ENCODE peak calls at places on chromosomes 16 and 17, in five cellular contexts. U is left lung, G is GM23248, J is caudate nucleus, H is suprapubic skin. N is an unnamed sample.
A peak's percentile ranks its signal among the peaks of the same experiment; 100 is the strongest.

GRCh38 chr17:15371731-15372130 is 30.3 kb upstream of the TEKT3 start:
- DNase-seq in U (no peak), G (no peak), J (no peak), H (no peak), N (no peak)

GRCh38 chr16:28549301-28549899 is 4.3 kb upstream of the SGF29 start:
- DNase-seq in U (no peak), G (peak; percentile 68), J (no peak), H (no peak), N (no peak)

GRCh38 chr17:61587807-61588660 is 3.0 kb downstream of the NACA2 start:
- DNase-seq in U (no peak), G (no peak), J (no peak), H (no peak), N (no peak)

GRCh38 chr16:52548261-52549010 is 1.5 kb upstream of the TOX3 start:
- DNase-seq in U (no peak), G (no peak), J (no peak), H (no peak), N (no peak)

GRCh38 chr17:61294777-61295176 is 104.9 kb upstream of the TBX2 start:
- DNase-seq in U (no peak), G (peak; percentile 87), J (no peak), H (no peak), N (peak; percentile 22)

GRCh38 chr17:34110315-34110714 is 144.8 kb upstream of the CCL2 start:
- DNase-seq in U (no peak), G (no peak), J (no peak), H (no peak), N (no peak)

GRCh38 chr17:77445030-77445907 is 304.5 kb downstream of the SEC14L1 start:
- DNase-seq in U (peak; percentile 83), G (peak; percentile 80), J (no peak), H (no peak), N (no peak)

GRCh38 chr16:57804111-57804837 is 2.0 kb upstream of the KIFC3 start:
- DNase-seq in U (no peak), G (peak; percentile 31), J (no peak), H (no peak), N (no peak)

GRCh38 chr17:29136998-29137730 is 43.0 kb downstream of the MYO18A start:
- DNase-seq in U (no peak), G (peak; percentile 91), J (no peak), H (no peak), N (no peak)

GRCh38 chr16:83913234-83913633 is 14.3 kb downstream of the MLYCD start:
- DNase-seq in U (peak; percentile 55), G (no peak), J (no peak), H (no peak), N (no peak)

GRCh38 chr16:19644877-19645276 is 73.2 kb downstream of the KNOP1 start:
- DNase-seq in U (no peak), G (no peak), J (no peak), H (no peak), N (no peak)

GRCh38 chr16:80689487-80689886 is 114.9 kb downstream of the CDYL2 start:
- DNase-seq in U (no peak), G (no peak), J (no peak), H (no peak), N (no peak)

GRCh38 chr17:78185981-78186688 is 717 bp downstream of the TK1 start:
- DNase-seq in U (peak; percentile 85), G (peak; percentile 54), J (no peak), H (no peak), N (no peak)

GRCh38 chr17:28715217-28715616 is 2.5 kb downstream of the RAB34 start:
- DNase-seq in U (no peak), G (no peak), J (no peak), H (no peak), N (no peak)

DNA sequence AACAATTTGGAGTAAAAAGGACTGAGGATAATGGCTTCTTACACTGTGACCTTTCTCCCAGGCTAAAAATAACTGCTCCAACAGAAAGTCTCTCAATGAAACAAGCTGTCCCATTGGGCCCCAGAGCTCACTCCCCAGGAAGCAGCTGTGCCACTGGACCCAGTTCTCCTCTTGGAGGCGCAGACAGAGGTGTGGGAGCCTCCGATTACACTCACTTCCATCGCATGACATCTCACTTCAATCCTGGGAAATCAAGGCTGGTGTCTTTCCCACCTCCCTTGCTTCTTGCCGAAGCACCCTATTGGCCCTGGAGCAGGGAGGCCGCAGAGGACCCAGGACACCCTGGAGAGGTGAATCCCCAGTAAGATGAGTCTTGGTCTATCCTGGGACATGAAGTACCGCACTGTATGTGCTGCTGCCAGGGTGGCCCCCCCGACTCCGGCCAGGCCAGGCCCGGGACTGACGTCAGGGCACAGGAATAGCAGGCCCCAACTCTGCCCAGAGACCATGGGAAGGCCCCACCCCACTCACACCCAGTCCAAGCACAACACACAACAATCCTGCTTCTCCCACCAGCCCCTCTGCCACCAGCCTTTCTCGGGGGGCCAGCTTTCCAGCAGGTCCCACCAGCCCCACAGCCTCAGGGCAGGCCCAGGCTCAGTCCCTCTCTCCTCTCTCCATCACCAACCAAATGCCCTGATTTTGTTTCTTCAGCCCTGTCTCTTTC is 29.5 kb downstream of the SRL start:
- DNase-seq in U (no peak), G (no peak), J (no peak), H (no peak), N (no peak)
- H3K27ac ChIP-seq in U (no peak overlapping the region), G (peak overlapping the region; percentile 18), J (no peak overlapping the region), H (no peak overlapping the region), N (peak overlapping the region; percentile 94)

GRCh38 chr17:59221159-59221847 is 992 bp downstream of the GDPD1 start:
- DNase-seq in U (peak; percentile 74), G (peak; percentile 15), J (no peak), H (no peak), N (no peak)

GRCh38 chr17:59219992-59220327 is 351 bp upstream of the GDPD1 start:
- DNase-seq in U (no peak), G (no peak), J (no peak), H (no peak), N (no peak)

GRCh38 chr17:59223813-59224212 is 3.5 kb downstream of the GDPD1 start:
- DNase-seq in U (no peak), G (no peak), J (no peak), H (no peak), N (no peak)

GRCh38 chr17:59219370-59219769 is 941 bp upstream of the GDPD1 start:
- DNase-seq in U (no peak), G (no peak), J (no peak), H (no peak), N (no peak)

DNA sequence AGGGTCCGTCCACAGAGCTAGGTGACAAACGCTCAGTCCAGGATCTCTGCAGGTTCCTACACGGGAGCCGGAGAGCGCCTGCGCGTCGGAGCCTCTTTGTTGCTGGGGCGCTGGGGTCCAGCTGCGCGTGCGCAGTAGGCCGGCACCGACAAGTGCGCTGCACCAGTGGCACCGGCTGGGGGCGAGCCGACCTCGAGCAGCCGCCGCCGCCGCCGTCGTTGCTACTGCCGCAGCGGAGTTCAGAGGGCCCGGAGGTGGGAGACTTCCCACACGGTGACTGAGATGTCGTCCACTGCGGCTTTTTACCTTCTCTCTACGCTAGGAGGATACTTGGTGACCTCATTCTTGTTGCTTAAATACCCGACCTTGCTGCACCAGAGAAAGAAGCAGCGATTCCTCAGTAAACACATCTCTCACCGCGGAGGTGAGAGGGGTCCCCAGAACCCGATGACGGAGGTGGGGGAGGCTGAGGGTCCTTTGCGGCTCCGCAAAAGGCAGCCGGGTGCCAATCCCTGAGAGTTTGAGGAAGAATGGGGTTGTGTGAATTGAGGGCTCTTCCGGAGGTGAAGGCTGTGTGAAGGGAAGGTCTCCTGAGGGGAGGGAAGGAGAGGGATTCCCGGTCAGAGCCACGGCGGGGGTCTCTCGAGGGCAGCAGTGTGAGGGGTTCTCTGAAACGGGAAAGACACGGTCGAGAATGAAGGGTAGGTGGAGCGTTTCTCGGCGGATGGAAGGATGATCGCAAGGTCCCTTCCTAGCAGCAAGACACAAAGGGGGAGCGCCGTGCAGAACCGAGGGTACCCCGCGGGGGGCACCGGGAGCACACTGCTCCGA is at the start of gene GDPD1:
- DNase-seq in U (peak; percentile 100), G (peak; percentile 97), J (peak; percentile 89), H (peak; percentile 96), N (peak; percentile 50)
- H3K27ac ChIP-seq in U (peak within 1 kb of the TSS; percentile 62), G (no peak within 1 kb of the TSS), J (peak within 1 kb of the TSS; percentile 91), H (peak within 1 kb of the TSS; percentile 61), N (peak within 1 kb of the TSS; percentile 13)

DNA sequence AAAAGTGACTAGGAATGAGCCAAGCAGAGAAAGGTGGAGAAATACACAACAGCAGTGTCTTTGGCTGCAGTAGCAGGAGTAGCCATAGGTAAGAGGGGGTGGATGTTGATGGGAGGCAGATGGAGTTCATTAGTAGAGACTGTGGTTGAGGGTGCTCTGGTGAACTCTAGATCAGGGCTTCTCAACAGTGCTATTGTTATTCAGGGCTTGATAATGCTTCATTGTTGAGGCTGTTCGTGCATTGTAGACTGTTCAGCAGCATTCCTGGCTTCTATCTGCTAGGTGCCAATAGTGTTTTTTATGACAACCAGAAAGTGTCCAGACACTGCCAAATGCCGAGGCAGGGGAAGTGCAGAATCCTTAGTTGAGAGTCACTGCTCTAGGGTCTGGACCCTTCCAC is 3.6 kb downstream of the ALKBH5 start:
- DNase-seq in U (peak; percentile 0), G (peak; percentile 44), J (no peak), H (no peak), N (no peak)
- H3K27ac ChIP-seq in U (peak overlapping the region; percentile 99), G (peak overlapping the region; percentile 97), J (peak overlapping the region; percentile 81), H (peak overlapping the region; percentile 97), N (peak overlapping the region; percentile 97)

GRCh38 chr17:38609280-38610031 is 3.7 kb upstream of the SRCIN1 start:
- DNase-seq in U (peak; percentile 11), G (no peak), J (no peak), H (no peak), N (no peak)

GRCh38 chr17:38611872-38612376 is 6.2 kb upstream of the SRCIN1 start:
- DNase-seq in U (no peak), G (no peak), J (no peak), H (no peak), N (no peak)

GRCh38 chr17:38613525-38613980 is 7.8 kb upstream of the SRCIN1 start:
- DNase-seq in U (no peak), G (no peak), J (no peak), H (no peak), N (no peak)

GRCh38 chr17:38608648-38609047 is 2.9 kb upstream of the SRCIN1 start:
- DNase-seq in U (peak; percentile 74), G (no peak), J (no peak), H (no peak), N (no peak)

GRCh38 chr17:38611070-38611786 is 5.5 kb upstream of the SRCIN1 start:
- DNase-seq in U (peak; percentile 3), G (no peak), J (no peak), H (no peak), N (no peak)
- H3K27ac ChIP-seq in U (no peak overlapping the region), G (no peak overlapping the region), J (no peak overlapping the region), H (no peak overlapping the region), N (no peak overlapping the region)

DNA sequence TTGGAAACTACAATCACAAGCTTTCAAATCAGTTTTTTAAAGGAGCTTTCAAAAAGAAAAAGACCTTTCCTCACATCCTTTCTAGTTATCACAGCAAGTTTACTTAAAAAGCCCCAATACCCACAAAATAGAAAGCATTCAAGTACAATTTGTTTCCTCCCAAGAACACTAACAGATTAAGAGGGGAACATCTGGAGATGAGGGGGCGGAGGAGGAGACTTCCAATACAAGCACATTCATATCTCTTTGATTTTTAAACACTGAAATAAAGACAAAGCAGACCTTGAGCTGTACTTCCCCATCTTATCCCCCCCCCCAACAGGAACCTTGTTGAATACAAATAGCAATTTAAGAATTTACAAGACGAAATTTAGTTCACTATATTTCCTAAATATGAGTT is 2.0 kb downstream of the YWHAE start:
- DNase-seq in U (no peak), G (peak; percentile 55), J (no peak), H (no peak), N (no peak)
- H3K27ac ChIP-seq in U (peak overlapping the region; percentile 95), G (peak overlapping the region; percentile 96), J (no peak overlapping the region), H (peak overlapping the region; percentile 98), N (peak overlapping the region; percentile 87)